ENCODE peak calls at places on chromosomes 13 and 19, in nine cellular contexts. E, Z, I, X, C, S, U, J and Y are unnamed samples.

GRCh38 chr13:66835040-66835628 is 395.0 kb downstream of the PCDH9 start:
- DNase-seq in Z (no peak), C (peak), X (no peak), S (no peak), U (no peak), E (peak), J (no peak), I (no peak), Y (peak)

GRCh38 chr19:54560881-54561385 is 12.7 kb upstream of the LILRA2 start:
- DNase-seq in U (no peak), Z (no peak), X (no peak), S (peak), C (no peak), E (no peak), I (no peak), J (no peak), Y (no peak)

GRCh38 chr19:34481861-34482379 is 362 bp downstream of the WTIP start:
- DNase-seq in S (no peak), Z (no peak), I (no peak), U (peak), J (no peak), C (no peak), X (no peak), E (no peak), Y (peak)

GRCh38 chr13:73235385-73235784 is 176.6 kb downstream of the KLF5 start:
- DNase-seq in I (no peak), Z (no peak), U (no peak), X (no peak), S (no peak), E (no peak), J (no peak), C (peak), Y (no peak)

GRCh38 chr19:14502334-14503092 is 6.6 kb upstream of the GIPC1 start:
- DNase-seq in U (no peak), X (no peak), C (no peak), S (no peak), J (no peak), I (no peak), E (no peak), Z (no peak), Y (peak)

GRCh38 chr13:47094734-47095434 is 198.0 kb upstream of the HTR2A start:
- DNase-seq in E (no peak), J (no peak), Z (no peak), X (no peak), U (no peak), S (no peak), C (no peak), I (no peak), Y (no peak)

GRCh38 chr19:4583961-4584669 is 24.6 kb upstream of the SEMA6B start:
- DNase-seq in C (no peak), S (no peak), J (peak), X (no peak), E (peak), U (peak), Z (no peak), I (no peak), Y (peak)

GRCh38 chr19:3046621-3047306 is 15.5 kb downstream of the TLE5 start:
- DNase-seq in X (no peak), C (no peak), S (no peak), U (no peak), J (no peak), I (no peak), E (peak), Z (no peak), Y (no peak)

GRCh38 chr19:31139871-31140505 is 209.2 kb downstream of the TSHZ3 start:
- DNase-seq in J (no peak), Z (no peak), I (no peak), U (no peak), S (peak), E (no peak), C (no peak), X (no peak), Y (no peak)

GRCh38 chr13:92403606-92404005 is 823.0 kb upstream of the GPC6 start:
- DNase-seq in S (no peak), U (no peak), E (no peak), C (no peak), Z (no peak), X (no peak), I (no peak), J (no peak), Y (no peak)

GRCh38 chr13:30963794-30964193 is 31.3 kb downstream of the TEX26 start:
- DNase-seq in I (peak), J (no peak), C (no peak), U (no peak), Z (no peak), S (no peak), X (no peak), E (peak), Y (no peak)

GRCh38 chr13:97174638-97175037 is 47.5 kb upstream of the MBNL2 start:
- DNase-seq in J (no peak), E (no peak), Z (no peak), S (no peak), I (no peak), X (no peak), C (no peak), U (no peak), Y (no peak)

GRCh38 chr13:24032252-24032651 is 128.3 kb upstream of the SPATA13 start:
- DNase-seq in I (peak), S (no peak), C (peak), X (no peak), J (no peak), E (no peak), U (no peak), Z (no peak), Y (no peak)

GRCh38 chr19:11422163-11423068 is 3.3 kb upstream of the RGL3 start:
- DNase-seq in Z (peak), J (peak), E (peak), X (peak), I (no peak), C (no peak), U (peak), S (no peak), Y (no peak)

GRCh38 chr13:60795219-60795618 is 398.2 kb downstream of the TDRD3 start:
- DNase-seq in X (no peak), U (no peak), E (no peak), C (no peak), Z (no peak), I (no peak), S (no peak), J (no peak), Y (no peak)

GRCh38 chr13:109256866-109257760 is 529.3 kb downstream of the IRS2 start:
- DNase-seq in U (no peak), I (peak), E (no peak), J (no peak), C (peak), Z (no peak), X (no peak), S (peak), Y (peak)

GRCh38 chr19:23203841-23204344 is 46.3 kb downstream of the ZNF724 start:
- DNase-seq in J (no peak), Z (no peak), U (no peak), E (no peak), X (no peak), I (no peak), C (no peak), S (no peak), Y (no peak)

GRCh38 chr19:35348909-35349611 is 1.4 kb downstream of the FFAR1 start:
- DNase-seq in X (no peak), I (no peak), J (no peak), Z (no peak), U (no peak), S (no peak), E (no peak), C (no peak), Y (no peak)